ENCODE peak calls at places on chromosomes 12 and 14, in six cellular contexts. One of them, this sample, is unnamed.

GRCh38 chr14:88247228-88247627 is 75.8 kb downstream of the KCNK10 start:
- ATAC-seq in GM12878: no peak
- ATAC-seq in HepG2: no peak
- ATAC-seq in A549: no peak
- ATAC-seq in upper lobe of left lung: no peak
- ATAC-seq in K562: no peak
- ATAC-seq in this sample: no peak

GRCh38 chr12:91406920-91407341 is 224.3 kb upstream of the DCN start:
- ATAC-seq in A549: peak
- ATAC-seq in HepG2: no peak
- ATAC-seq in upper lobe of left lung: no peak
- ATAC-seq in K562: no peak
- ATAC-seq in GM12878: peak
- ATAC-seq in this sample: no peak

GRCh38 chr14:52801014-52801708 is 9.8 kb upstream of the GNPNAT1 start:
- ATAC-seq in GM12878: peak
- ATAC-seq in K562: no peak
- ATAC-seq in upper lobe of left lung: peak
- ATAC-seq in A549: peak
- ATAC-seq in HepG2: peak
- ATAC-seq in this sample: peak

GRCh38 chr14:55926007-55926406 is 192.2 kb upstream of the PELI2 start:
- ATAC-seq in upper lobe of left lung: peak
- ATAC-seq in HepG2: peak
- ATAC-seq in A549: no peak
- ATAC-seq in K562: no peak
- ATAC-seq in GM12878: no peak
- ATAC-seq in this sample: no peak

GRCh38 chr12:105425263-105426174 is 95.0 kb downstream of the C12orf75 start:
- ATAC-seq in HepG2: no peak
- ATAC-seq in GM12878: no peak
- ATAC-seq in A549: no peak
- ATAC-seq in K562: no peak
- ATAC-seq in upper lobe of left lung: no peak
- ATAC-seq in this sample: no peak

GRCh38 chr12:17829813-17830212 is 260.2 kb downstream of the RERGL start:
- ATAC-seq in A549: no peak
- ATAC-seq in HepG2: no peak
- ATAC-seq in K562: no peak
- ATAC-seq in upper lobe of left lung: no peak
- ATAC-seq in GM12878: no peak
- ATAC-seq in this sample: no peak

GRCh38 chr14:69226178-69226577 is 33.8 kb upstream of the GALNT16 start:
- ATAC-seq in upper lobe of left lung: no peak
- ATAC-seq in A549: no peak
- ATAC-seq in HepG2: no peak
- ATAC-seq in K562: no peak
- ATAC-seq in GM12878: no peak
- ATAC-seq in this sample: no peak

GRCh38 chr14:91377700-91378652 is 39.6 kb downstream of the CCDC88C start:
- ATAC-seq in GM12878: peak
- ATAC-seq in A549: no peak
- ATAC-seq in HepG2: no peak
- ATAC-seq in upper lobe of left lung: peak
- ATAC-seq in K562: no peak
- ATAC-seq in this sample: peak

GRCh38 chr12:110766311-110767154 is 23.8 kb upstream of the PPP1CC start:
- ATAC-seq in GM12878: no peak
- ATAC-seq in HepG2: no peak
- ATAC-seq in K562: no peak
- ATAC-seq in A549: no peak
- ATAC-seq in upper lobe of left lung: peak
- ATAC-seq in this sample: no peak

GRCh38 chr14:60642790-60643397 is 6.4 kb downstream of the SIX1 start:
- ATAC-seq in HepG2: no peak
- ATAC-seq in A549: no peak
- ATAC-seq in K562: no peak
- ATAC-seq in GM12878: no peak
- ATAC-seq in upper lobe of left lung: no peak
- ATAC-seq in this sample: no peak

GRCh38 chr12:53428741-53429140 is 5.1 kb downstream of the AMHR2 start:
- ATAC-seq in HepG2: no peak
- ATAC-seq in GM12878: no peak
- ATAC-seq in K562: no peak
- ATAC-seq in A549: no peak
- ATAC-seq in upper lobe of left lung: no peak
- ATAC-seq in this sample: no peak

GRCh38 chr14:70894868-70895267 is 12.4 kb upstream of the PCNX1 start:
- ATAC-seq in HepG2: peak
- ATAC-seq in GM12878: peak
- ATAC-seq in K562: no peak
- ATAC-seq in upper lobe of left lung: no peak
- ATAC-seq in A549: peak
- ATAC-seq in this sample: no peak

GRCh38 chr14:89481167-89481566 is 64.1 kb upstream of the FOXN3 start:
- ATAC-seq in upper lobe of left lung: peak
- ATAC-seq in GM12878: no peak
- ATAC-seq in K562: no peak
- ATAC-seq in A549: no peak
- ATAC-seq in HepG2: no peak
- ATAC-seq in this sample: peak

GRCh38 chr14:89067293-89067972 is 243.0 kb downstream of the TTC8 start:
- ATAC-seq in K562: no peak
- ATAC-seq in HepG2: no peak
- ATAC-seq in A549: no peak
- ATAC-seq in GM12878: no peak
- ATAC-seq in upper lobe of left lung: no peak
- ATAC-seq in this sample: no peak

GRCh38 chr12:100476013-100476751 is 2.5 kb downstream of the NR1H4 start:
- ATAC-seq in HepG2: peak
- ATAC-seq in K562: no peak
- ATAC-seq in A549: no peak
- ATAC-seq in upper lobe of left lung: no peak
- ATAC-seq in GM12878: no peak
- ATAC-seq in this sample: no peak

GRCh38 chr12:53096761-53097160 is 706 bp upstream of the IGFBP6 start:
- ATAC-seq in GM12878: no peak
- ATAC-seq in K562: no peak
- ATAC-seq in A549: no peak
- ATAC-seq in upper lobe of left lung: no peak
- ATAC-seq in HepG2: no peak
- ATAC-seq in this sample: no peak

GRCh38 chr12:3552726-3553045 is 61.7 kb downstream of the PRMT8 start:
- ATAC-seq in GM12878: no peak
- ATAC-seq in A549: no peak
- ATAC-seq in HepG2: no peak
- ATAC-seq in K562: no peak
- ATAC-seq in upper lobe of left lung: peak
- ATAC-seq in this sample: no peak

GRCh38 chr12:120856980-120857379 is 47.2 kb downstream of the SPPL3 start:
- ATAC-seq in K562: peak
- ATAC-seq in GM12878: no peak
- ATAC-seq in upper lobe of left lung: no peak
- ATAC-seq in A549: peak
- ATAC-seq in HepG2: no peak
- ATAC-seq in this sample: no peak

GRCh38 chr12:779745-780734 is 27.7 kb downstream of the WNK1 start:
- ATAC-seq in A549: peak
- ATAC-seq in HepG2: no peak
- ATAC-seq in GM12878: peak
- ATAC-seq in upper lobe of left lung: peak
- ATAC-seq in K562: no peak
- ATAC-seq in this sample: no peak

GRCh38 chr12:97134495-97134894 is 227.4 kb downstream of the NEDD1 start:
- ATAC-seq in A549: peak
- ATAC-seq in HepG2: no peak
- ATAC-seq in GM12878: no peak
- ATAC-seq in upper lobe of left lung: no peak
- ATAC-seq in K562: no peak
- ATAC-seq in this sample: no peak

GRCh38 chr12:46455648-46456352 is 83.2 kb upstream of the SLC38A2 start:
- ATAC-seq in upper lobe of left lung: no peak
- ATAC-seq in A549: peak
- ATAC-seq in K562: peak
- ATAC-seq in GM12878: no peak
- ATAC-seq in HepG2: peak
- ATAC-seq in this sample: no peak

GRCh38 chr12:103697912-103698751 is 111.1 kb downstream of the STAB2 start:
- ATAC-seq in upper lobe of left lung: peak
- ATAC-seq in HepG2: no peak
- ATAC-seq in A549: peak
- ATAC-seq in GM12878: no peak
- ATAC-seq in K562: no peak
- ATAC-seq in this sample: no peak

GRCh38 chr12:15152864-15153263 is 68.4 kb downstream of the RERG start:
- ATAC-seq in GM12878: no peak
- ATAC-seq in K562: no peak
- ATAC-seq in A549: peak
- ATAC-seq in upper lobe of left lung: peak
- ATAC-seq in HepG2: no peak
- ATAC-seq in this sample: peak

GRCh38 chr12:108622425-108622824 is 11.3 kb downstream of the SELPLG start:
- ATAC-seq in A549: peak
- ATAC-seq in K562: peak
- ATAC-seq in HepG2: peak
- ATAC-seq in upper lobe of left lung: peak
- ATAC-seq in GM12878: peak
- ATAC-seq in this sample: peak

GRCh38 chr12:128798543-128799341 is 25.0 kb downstream of the SLC15A4 start:
- ATAC-seq in K562: no peak
- ATAC-seq in GM12878: peak
- ATAC-seq in A549: no peak
- ATAC-seq in upper lobe of left lung: no peak
- ATAC-seq in HepG2: no peak
- ATAC-seq in this sample: no peak

GRCh38 chr12:76720068-76720467 is 43.8 kb upstream of the ZDHHC17 start:
- ATAC-seq in upper lobe of left lung: no peak
- ATAC-seq in GM12878: no peak
- ATAC-seq in K562: no peak
- ATAC-seq in A549: peak
- ATAC-seq in HepG2: no peak
- ATAC-seq in this sample: no peak
- H3K27ac ChIP-seq in upper lobe of left lung: no peak
- H3K27ac ChIP-seq in GM12878: no peak
- H3K27ac ChIP-seq in K562: no peak
- H3K27ac ChIP-seq in A549: peak
- H3K27ac ChIP-seq in HepG2: no peak
- H3K27ac ChIP-seq in this sample: no peak

GRCh38 chr12:39619660-39620433 is at the start of gene ABCD2:
- ATAC-seq in HepG2: peak
- ATAC-seq in upper lobe of left lung: peak
- ATAC-seq in GM12878: peak
- ATAC-seq in A549: peak
- ATAC-seq in K562: peak
- ATAC-seq in this sample: peak
- TF ChIP-seq POLR2A in HepG2: no peak
- TF ChIP-seq POLR2A in upper lobe of left lung: no peak
- TF ChIP-seq POLR2A in GM12878: peak
- TF ChIP-seq POLR2A in A549: no peak
- TF ChIP-seq POLR2A in K562: no peak
- TF ChIP-seq POLR2A in this sample: no peak

DNA sequence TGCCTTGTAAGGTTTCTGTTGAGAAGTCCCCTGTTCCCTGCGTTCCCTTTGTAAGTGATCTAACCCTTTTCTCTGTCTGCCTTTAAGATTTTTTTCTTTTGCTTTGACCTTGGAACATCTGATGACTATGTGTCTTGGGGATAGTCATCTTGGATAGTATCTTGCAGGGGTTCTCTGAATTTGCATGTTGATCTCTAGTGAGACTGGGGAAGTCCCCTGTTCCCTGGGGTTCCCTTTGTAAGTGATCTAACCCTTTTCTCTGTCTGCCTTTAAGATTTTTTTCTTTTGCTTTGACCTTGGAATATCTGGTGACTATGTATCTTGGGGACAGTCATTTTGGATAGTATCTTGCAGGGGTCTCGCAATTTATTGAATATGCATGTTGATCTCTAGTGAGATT is 38.2 kb upstream of the TMX1 start:
- ATAC-seq in HepG2: no peak
- ATAC-seq in upper lobe of left lung: no peak
- ATAC-seq in GM12878: peak
- ATAC-seq in K562: no peak
- ATAC-seq in A549: no peak
- ATAC-seq in this sample: no peak
- TF ChIP-seq EP300 in HepG2: no peak
- TF ChIP-seq EP300 in upper lobe of left lung: no peak
- TF ChIP-seq EP300 in GM12878: no peak
- TF ChIP-seq EP300 in K562: no peak
- TF ChIP-seq EP300 in A549: no peak
- TF ChIP-seq EP300 in this sample: no peak

GRCh38 chr12:132761911-132762583 is 415 bp upstream of the ANKLE2 start:
- ATAC-seq in HepG2: peak
- ATAC-seq in A549: peak
- ATAC-seq in GM12878: peak
- ATAC-seq in upper lobe of left lung: peak
- ATAC-seq in K562: peak
- ATAC-seq in this sample: peak

GRCh38 chr12:132764231-132764630 is 2.6 kb upstream of the ANKLE2 start:
- ATAC-seq in GM12878: no peak
- ATAC-seq in upper lobe of left lung: no peak
- ATAC-seq in HepG2: no peak
- ATAC-seq in A549: no peak
- ATAC-seq in K562: no peak
- ATAC-seq in this sample: no peak

GRCh38 chr12:132771126-132771838 is 9.7 kb upstream of the ANKLE2 start:
- ATAC-seq in HepG2: no peak
- ATAC-seq in A549: no peak
- ATAC-seq in K562: no peak
- ATAC-seq in upper lobe of left lung: no peak
- ATAC-seq in GM12878: peak
- ATAC-seq in this sample: no peak

GRCh38 chr12:132765366-132765765 is 3.7 kb upstream of the ANKLE2 start:
- ATAC-seq in A549: no peak
- ATAC-seq in GM12878: no peak
- ATAC-seq in upper lobe of left lung: no peak
- ATAC-seq in K562: peak
- ATAC-seq in HepG2: no peak
- ATAC-seq in this sample: no peak

DNA sequence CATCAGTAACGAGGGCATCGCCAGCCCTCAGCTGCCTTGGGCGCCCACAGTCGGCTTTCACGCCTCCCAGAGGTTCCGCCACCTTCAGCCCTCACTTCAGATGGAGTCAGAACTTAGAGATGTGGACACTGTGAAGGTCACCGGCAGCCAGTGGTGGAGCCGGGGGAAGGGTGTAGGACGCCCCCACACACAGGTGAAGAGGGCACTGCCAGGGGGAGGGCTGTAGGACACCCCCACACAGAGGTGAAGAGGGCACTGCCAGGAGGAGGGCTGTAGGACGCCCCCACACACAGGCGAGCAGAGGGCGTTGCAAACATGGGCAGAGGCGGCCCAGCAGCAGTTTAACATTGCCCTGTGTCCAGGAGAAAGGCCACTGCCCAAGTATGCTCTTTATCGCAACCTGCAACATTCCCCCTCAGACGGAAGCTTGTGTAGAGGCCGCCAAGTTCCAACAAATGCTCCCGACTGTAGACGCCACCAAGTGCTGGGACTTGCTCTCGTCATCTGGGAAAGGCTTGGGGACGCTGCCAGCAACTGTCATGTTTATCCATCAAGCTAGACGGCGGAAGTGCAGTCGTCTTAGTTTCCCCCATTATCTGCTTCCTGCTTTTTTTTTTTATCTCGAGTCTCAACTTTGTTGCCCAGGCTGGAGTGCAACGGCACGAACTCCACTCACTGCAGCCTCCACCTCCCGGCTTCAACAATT is 4.9 kb upstream of the ANKLE2 start:
- ATAC-seq in A549: no peak
- ATAC-seq in GM12878: no peak
- ATAC-seq in upper lobe of left lung: no peak
- ATAC-seq in K562: peak
- ATAC-seq in HepG2: no peak
- ATAC-seq in this sample: no peak
- H3K27ac ChIP-seq in A549: no peak
- H3K27ac ChIP-seq in GM12878: no peak
- H3K27ac ChIP-seq in upper lobe of left lung: peak
- H3K27ac ChIP-seq in K562: peak
- H3K27ac ChIP-seq in HepG2: no peak
- H3K27ac ChIP-seq in this sample: peak